ENCODE peak calls at places on chromosomes 2 and 18, in five cellular contexts. One of them, this sample, is unnamed.

GRCh38 chr2:10375570-10376266 is 72.4 kb downstream of the ODC1 start:
- DNase-seq in tibial artery: no peak
- DNase-seq in gastrocnemius medialis: no peak
- DNase-seq in AG04450: no peak
- DNase-seq in psoas muscle: no peak
- DNase-seq in this sample: no peak

GRCh38 chr2:223590964-223591363 is 11.2 kb downstream of the SCG2 start:
- DNase-seq in tibial artery: no peak
- DNase-seq in gastrocnemius medialis: no peak
- DNase-seq in AG04450: no peak
- DNase-seq in psoas muscle: no peak
- DNase-seq in this sample: no peak

GRCh38 chr2:108547606-108548005 is 13.3 kb downstream of the LIMS1 start:
- DNase-seq in tibial artery: no peak
- DNase-seq in gastrocnemius medialis: no peak
- DNase-seq in AG04450: no peak
- DNase-seq in psoas muscle: no peak
- DNase-seq in this sample: no peak

GRCh38 chr18:59846814-59847490 is 52.8 kb upstream of the PMAIP1 start:
- DNase-seq in tibial artery: no peak
- DNase-seq in gastrocnemius medialis: no peak
- DNase-seq in AG04450: peak; percentile 26
- DNase-seq in psoas muscle: no peak
- DNase-seq in this sample: no peak

GRCh38 chr18:54004828-54005227 is 219.6 kb downstream of the MBD2 start:
- DNase-seq in tibial artery: no peak
- DNase-seq in gastrocnemius medialis: no peak
- DNase-seq in AG04450: no peak
- DNase-seq in psoas muscle: no peak
- DNase-seq in this sample: no peak

GRCh38 chr2:112606567-112606966 is 22.2 kb downstream of the CHCHD5 start:
- DNase-seq in tibial artery: no peak
- DNase-seq in gastrocnemius medialis: no peak
- DNase-seq in AG04450: no peak
- DNase-seq in psoas muscle: no peak
- DNase-seq in this sample: no peak

GRCh38 chr2:70960833-70961647 is 17.4 kb upstream of the ANKRD53 start:
- DNase-seq in tibial artery: peak; percentile 10
- DNase-seq in gastrocnemius medialis: no peak
- DNase-seq in AG04450: no peak
- DNase-seq in psoas muscle: no peak
- DNase-seq in this sample: no peak

GRCh38 chr2:85584354-85584856 is at the start of gene VAMP5:
- DNase-seq in tibial artery: no peak
- DNase-seq in gastrocnemius medialis: no peak
- DNase-seq in AG04450: no peak
- DNase-seq in psoas muscle: peak; percentile 70
- DNase-seq in this sample: no peak

GRCh38 chr2:183037660-183038340 is 457 bp downstream of the NCKAP1 start:
- DNase-seq in tibial artery: peak; percentile 35
- DNase-seq in gastrocnemius medialis: peak; percentile 40
- DNase-seq in AG04450: no peak
- DNase-seq in psoas muscle: no peak
- DNase-seq in this sample: peak; percentile 49

GRCh38 chr2:133293544-133294270 is 274.6 kb downstream of the NCKAP5 start:
- DNase-seq in tibial artery: no peak
- DNase-seq in gastrocnemius medialis: no peak
- DNase-seq in AG04450: no peak
- DNase-seq in psoas muscle: no peak
- DNase-seq in this sample: no peak

GRCh38 chr2:39730685-39731302 is 48.3 kb downstream of the THUMPD2 start:
- DNase-seq in tibial artery: no peak
- DNase-seq in gastrocnemius medialis: no peak
- DNase-seq in AG04450: no peak
- DNase-seq in psoas muscle: no peak
- DNase-seq in this sample: no peak

GRCh38 chr18:61892683-61893303 is at the start of gene RNF152:
- DNase-seq in tibial artery: peak; percentile 30
- DNase-seq in gastrocnemius medialis: no peak
- DNase-seq in AG04450: no peak
- DNase-seq in psoas muscle: peak; percentile 55
- DNase-seq in this sample: peak; percentile 32

GRCh38 chr2:213016984-213017351 is 134.4 kb downstream of the IKZF2 start:
- DNase-seq in tibial artery: no peak
- DNase-seq in gastrocnemius medialis: no peak
- DNase-seq in AG04450: no peak
- DNase-seq in psoas muscle: no peak
- DNase-seq in this sample: no peak

DNA sequence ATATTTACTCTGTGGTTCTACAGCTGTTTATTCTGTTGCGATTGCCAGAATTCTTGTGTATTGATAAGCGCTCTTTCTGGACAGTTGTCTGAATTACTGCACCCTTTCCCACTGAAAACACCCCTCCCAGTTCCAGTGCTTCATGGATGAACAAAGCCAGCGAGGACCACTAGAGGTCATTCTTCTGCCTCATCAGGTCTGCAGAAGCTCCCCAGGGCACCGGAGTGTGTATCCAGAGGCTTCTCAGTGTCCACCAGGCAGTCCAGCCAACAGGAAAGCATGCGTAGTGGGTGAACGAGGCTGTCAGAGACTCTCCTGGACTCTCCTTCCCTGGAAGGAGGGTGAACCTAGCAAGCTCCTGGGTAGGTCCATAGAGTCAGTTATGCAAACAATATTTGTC is 40.6 kb upstream of the INHBB start:
- DNase-seq in tibial artery: no peak
- DNase-seq in gastrocnemius medialis: no peak
- DNase-seq in AG04450: no peak
- DNase-seq in psoas muscle: no peak
- DNase-seq in this sample: peak; percentile 12
- TF ChIP-seq CTCF in tibial artery: no peak
- TF ChIP-seq CTCF in gastrocnemius medialis: no peak
- TF ChIP-seq CTCF in AG04450: peak; percentile 52
- TF ChIP-seq CTCF in psoas muscle: peak; percentile 18
- TF ChIP-seq CTCF in this sample: no peak

GRCh38 chr2:231219289-231219688 is 20.9 kb downstream of the ARMC9 start:
- DNase-seq in tibial artery: no peak
- DNase-seq in gastrocnemius medialis: no peak
- DNase-seq in AG04450: no peak
- DNase-seq in psoas muscle: no peak
- DNase-seq in this sample: no peak
- H3K27ac ChIP-seq in tibial artery: no peak overlapping the region
- H3K27ac ChIP-seq in gastrocnemius medialis: no peak overlapping the region
- H3K27ac ChIP-seq in AG04450: no peak overlapping the region
- H3K27ac ChIP-seq in psoas muscle: no peak overlapping the region
- H3K27ac ChIP-seq in this sample: no peak overlapping the region

GRCh38 chr2:170463206-170463537 is 252.0 kb upstream of the SP5 start:
- DNase-seq in tibial artery: no peak
- DNase-seq in gastrocnemius medialis: no peak
- DNase-seq in AG04450: no peak
- DNase-seq in psoas muscle: no peak
- DNase-seq in this sample: no peak
- TF ChIP-seq CTCF in tibial artery: no peak
- TF ChIP-seq CTCF in gastrocnemius medialis: no peak
- TF ChIP-seq CTCF in AG04450: no peak
- TF ChIP-seq CTCF in psoas muscle: no peak
- TF ChIP-seq CTCF in this sample: no peak

DNA sequence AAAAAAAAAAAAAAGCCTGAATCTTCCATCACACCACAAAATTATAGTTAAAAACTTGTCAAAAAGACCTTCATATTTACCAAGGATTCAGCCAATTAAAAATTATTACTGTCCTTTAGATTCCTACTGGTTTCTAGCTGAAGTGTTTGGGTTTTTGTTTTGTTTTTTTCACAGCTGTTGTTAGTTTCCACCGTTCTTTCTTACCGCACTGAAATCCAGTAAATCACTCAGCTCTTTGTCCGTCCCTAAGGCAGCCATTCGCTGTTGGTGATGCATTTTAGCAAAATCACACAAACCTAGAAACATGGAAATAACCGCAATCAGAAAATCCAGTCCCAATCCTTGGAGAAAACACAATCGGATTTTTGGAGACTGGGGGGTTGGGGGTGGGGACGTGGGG is 1.2 kb downstream of the TCF4 start:
- DNase-seq in tibial artery: no peak
- DNase-seq in gastrocnemius medialis: no peak
- DNase-seq in AG04450: no peak
- DNase-seq in psoas muscle: no peak
- DNase-seq in this sample: no peak
- H3K27ac ChIP-seq in tibial artery: peak overlapping the region; percentile 80
- H3K27ac ChIP-seq in gastrocnemius medialis: peak overlapping the region; percentile 89
- H3K27ac ChIP-seq in AG04450: peak overlapping the region; percentile 53
- H3K27ac ChIP-seq in psoas muscle: peak overlapping the region; percentile 86
- H3K27ac ChIP-seq in this sample: peak overlapping the region; percentile 10

GRCh38 chr2:210616074-210616473 is 59.7 kb downstream of the CPS1 start:
- DNase-seq in tibial artery: no peak
- DNase-seq in gastrocnemius medialis: no peak
- DNase-seq in AG04450: no peak
- DNase-seq in psoas muscle: no peak
- DNase-seq in this sample: no peak

GRCh38 chr2:210617318-210617717 is 60.9 kb downstream of the CPS1 start:
- DNase-seq in tibial artery: no peak
- DNase-seq in gastrocnemius medialis: no peak
- DNase-seq in AG04450: no peak
- DNase-seq in psoas muscle: no peak
- DNase-seq in this sample: no peak

GRCh38 chr2:210620456-210620855 is 64.1 kb downstream of the CPS1 start:
- DNase-seq in tibial artery: no peak
- DNase-seq in gastrocnemius medialis: no peak
- DNase-seq in AG04450: no peak
- DNase-seq in psoas muscle: no peak
- DNase-seq in this sample: no peak

GRCh38 chr2:210623506-210623905 is 67.1 kb downstream of the CPS1 start:
- DNase-seq in tibial artery: no peak
- DNase-seq in gastrocnemius medialis: no peak
- DNase-seq in AG04450: no peak
- DNase-seq in psoas muscle: no peak
- DNase-seq in this sample: peak; percentile 10

DNA sequence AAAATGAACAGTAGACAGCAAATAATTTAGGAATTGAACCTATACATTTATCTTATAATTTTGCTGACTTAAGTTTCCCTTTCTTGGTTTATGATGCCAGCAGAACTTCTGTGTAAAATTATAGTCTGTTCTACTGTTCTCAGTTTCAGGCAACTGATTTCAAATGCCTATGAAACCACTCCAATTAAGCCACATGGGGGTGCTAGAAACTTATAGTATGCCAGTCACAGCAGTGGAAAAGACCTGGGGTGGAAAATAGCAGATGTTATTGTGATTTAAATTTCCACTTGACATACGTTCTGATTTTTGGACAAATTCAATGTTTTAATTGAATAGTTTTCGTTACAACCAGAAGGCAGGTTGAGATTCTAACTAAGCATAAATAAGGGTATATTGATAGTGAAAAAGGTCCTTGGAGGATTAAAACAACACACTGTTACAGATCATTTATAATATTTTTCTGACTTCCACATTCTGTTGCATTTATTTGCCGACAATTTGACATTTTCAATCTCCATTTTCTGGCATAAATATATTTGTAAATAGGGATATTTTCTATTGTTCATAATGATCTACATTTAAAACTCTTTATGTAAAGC is 61.4 kb downstream of the CPS1 start:
- DNase-seq in tibial artery: no peak
- DNase-seq in gastrocnemius medialis: no peak
- DNase-seq in AG04450: no peak
- DNase-seq in psoas muscle: no peak
- DNase-seq in this sample: no peak
- TF ChIP-seq CTCF in tibial artery: peak; percentile 50
- TF ChIP-seq CTCF in gastrocnemius medialis: peak; percentile 27
- TF ChIP-seq CTCF in AG04450: peak; percentile 67
- TF ChIP-seq CTCF in psoas muscle: peak; percentile 59
- TF ChIP-seq CTCF in this sample: no peak

GRCh38 chr2:42722328-42723190 is 41.4 kb downstream of the OXER1 start:
- DNase-seq in tibial artery: peak; percentile 76
- DNase-seq in gastrocnemius medialis: no peak
- DNase-seq in AG04450: peak; percentile 42
- DNase-seq in psoas muscle: no peak
- DNase-seq in this sample: peak; percentile 88

GRCh38 chr2:42721898-42722297 is 42.0 kb downstream of the OXER1 start:
- DNase-seq in tibial artery: no peak
- DNase-seq in gastrocnemius medialis: no peak
- DNase-seq in AG04450: no peak
- DNase-seq in psoas muscle: no peak
- DNase-seq in this sample: no peak

GRCh38 chr2:42725657-42726056 is 38.3 kb downstream of the OXER1 start:
- DNase-seq in tibial artery: peak; percentile 34
- DNase-seq in gastrocnemius medialis: no peak
- DNase-seq in AG04450: no peak
- DNase-seq in psoas muscle: no peak
- DNase-seq in this sample: no peak

GRCh38 chr2:42723465-42723864 is 40.5 kb downstream of the OXER1 start:
- DNase-seq in tibial artery: no peak
- DNase-seq in gastrocnemius medialis: no peak
- DNase-seq in AG04450: no peak
- DNase-seq in psoas muscle: no peak
- DNase-seq in this sample: no peak

GRCh38 chr2:42726680-42727079 is 37.3 kb downstream of the OXER1 start:
- DNase-seq in tibial artery: no peak
- DNase-seq in gastrocnemius medialis: no peak
- DNase-seq in AG04450: no peak
- DNase-seq in psoas muscle: no peak
- DNase-seq in this sample: no peak
- H3K27ac ChIP-seq in tibial artery: no peak overlapping the region
- H3K27ac ChIP-seq in gastrocnemius medialis: no peak overlapping the region
- H3K27ac ChIP-seq in AG04450: no peak overlapping the region
- H3K27ac ChIP-seq in psoas muscle: no peak overlapping the region
- H3K27ac ChIP-seq in this sample: no peak overlapping the region

DNA sequence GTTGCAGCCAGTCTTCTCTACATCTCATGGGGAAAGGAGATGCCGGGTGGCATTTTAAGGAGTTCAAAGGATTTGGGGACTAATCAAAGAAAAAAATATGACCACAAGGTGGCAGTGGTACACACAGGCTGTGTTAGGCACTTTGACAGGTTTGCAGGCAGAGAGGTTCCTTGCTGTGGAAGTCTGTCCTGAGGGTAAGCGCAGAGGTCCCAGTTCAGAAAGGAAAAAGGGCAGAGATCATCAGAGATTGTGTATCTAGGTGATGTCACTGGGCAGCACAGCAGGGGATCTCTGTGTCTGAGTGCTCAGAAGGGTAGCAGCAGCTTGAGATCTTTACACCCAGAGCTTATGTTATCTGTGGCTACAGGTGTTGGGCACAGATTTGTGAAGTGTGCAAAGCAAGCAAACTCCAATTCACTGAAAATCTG is 231.4 kb downstream of the LRRTM1 start:
- DNase-seq in tibial artery: no peak
- DNase-seq in gastrocnemius medialis: no peak
- DNase-seq in AG04450: peak; percentile 43
- DNase-seq in psoas muscle: no peak
- DNase-seq in this sample: peak; percentile 45
- TF ChIP-seq CTCF in tibial artery: peak; percentile 32
- TF ChIP-seq CTCF in gastrocnemius medialis: no peak
- TF ChIP-seq CTCF in AG04450: peak; percentile 79
- TF ChIP-seq CTCF in psoas muscle: peak; percentile 55
- TF ChIP-seq CTCF in this sample: peak; percentile 76

GRCh38 chr2:43199492-43200481 is 26.6 kb downstream of the ZFP36L2 start:
- DNase-seq in tibial artery: no peak
- DNase-seq in gastrocnemius medialis: no peak
- DNase-seq in AG04450: no peak
- DNase-seq in psoas muscle: no peak
- DNase-seq in this sample: no peak
- H3K27ac ChIP-seq in tibial artery: no peak overlapping the region
- H3K27ac ChIP-seq in gastrocnemius medialis: no peak overlapping the region
- H3K27ac ChIP-seq in AG04450: no peak overlapping the region
- H3K27ac ChIP-seq in psoas muscle: no peak overlapping the region
- H3K27ac ChIP-seq in this sample: no peak overlapping the region

This sample was measured in thyroid gland.